ENCODE peak calls at places on chromosomes 13 and 19, in four cellular contexts. N, U, I and X are unnamed samples.

GRCh38 chr19:39951686-39952085 is 17.3 kb upstream of the FCGBP start:
- DNase-seq in N (no peak), U (no peak), I (no peak), X (no peak)

GRCh38 chr13:76725211-76725610 is 161.0 kb downstream of the KCTD12 start:
- DNase-seq in N (no peak), U (no peak), I (no peak), X (no peak)

GRCh38 chr13:37615271-37615670 is 16.7 kb upstream of the POSTN start:
- DNase-seq in N (no peak), U (no peak), I (no peak), X (no peak)

GRCh38 chr13:78603240-78603947 is at the start of gene POU4F1:
- DNase-seq in N (peak; percentile 26), U (peak; percentile 94), I (peak; percentile 35), X (no peak)

GRCh38 chr19:48920949-48921348 is 12.6 kb upstream of the DHDH start:
- DNase-seq in N (no peak), U (no peak), I (no peak), X (no peak)

GRCh38 chr13:22789027-22789593 is 391.7 kb upstream of the SGCG start:
- DNase-seq in N (no peak), U (no peak), I (no peak), X (no peak)

GRCh38 chr19:934865-935422 is 9.1 kb downstream of the ARID3A start:
- DNase-seq in N (no peak), U (peak; percentile 92), I (no peak), X (no peak)

GRCh38 chr13:68719815-68720214 is 1387.8 kb upstream of the ATXN8OS start:
- DNase-seq in N (no peak), U (no peak), I (no peak), X (no peak)

GRCh38 chr19:48544856-48545750 is 6.9 kb upstream of the SULT2B1 start:
- DNase-seq in N (no peak), U (no peak), I (no peak), X (no peak)

GRCh38 chr19:44648536-44649370 is 5.0 kb downstream of the PVR start:
- DNase-seq in N (no peak), U (no peak), I (no peak), X (no peak)

GRCh38 chr13:59416561-59416960 is 747.2 kb downstream of the DIAPH3 start:
- DNase-seq in N (no peak), U (no peak), I (no peak), X (no peak)

GRCh38 chr13:45349438-45349837 is 8.5 kb upstream of the TPT1 start:
- DNase-seq in N (no peak), U (no peak), I (no peak), X (no peak)

GRCh38 chr13:49436890-49437289 is 7.0 kb downstream of the CAB39L start:
- DNase-seq in N (no peak), U (no peak), I (no peak), X (no peak)

GRCh38 chr13:30862707-30863106 is 43.4 kb upstream of the MEDAG start:
- DNase-seq in N (no peak), U (no peak), I (no peak), X (no peak)

GRCh38 chr19:45528744-45529453 is 21.6 kb downstream of the VASP start:
- DNase-seq in N (no peak), U (peak; percentile 66), I (no peak), X (no peak)

GRCh38 chr19:40714519-40715299 is 2.0 kb downstream of the COQ8B start:
- DNase-seq in N (peak; percentile 86), U (peak; percentile 91), I (peak; percentile 88), X (peak; percentile 88)

GRCh38 chr19:4581381-4582111 is 22.1 kb upstream of the SEMA6B start:
- DNase-seq in N (no peak), U (peak; percentile 28), I (no peak), X (no peak)

GRCh38 chr19:2546128-2547032 is 70.5 kb downstream of the GADD45B start:
- DNase-seq in N (no peak), U (no peak), I (no peak), X (no peak)

GRCh38 chr19:38684078-38684861 is 36.8 kb downstream of the ACTN4 start:
- DNase-seq in N (no peak), U (no peak), I (no peak), X (no peak)